ENCODE peak calls at places on chromosomes 3 and 15, in seven cellular contexts. A, S, P, O, M, E and D are unnamed samples.

GRCh38 chr15:33068007-33068441 is 126.5 kb downstream of the FMN1 start:
- DNase-seq in A (no peak), O (no peak), P (no peak), S (peak; percentile 24), E (no peak), M (no peak), D (no peak)

GRCh38 chr3:127667119-127667681 is 5.6 kb upstream of the ABTB1 start:
- DNase-seq in E (no peak), M (no peak), O (no peak), A (peak; percentile 88), S (no peak), P (no peak), D (no peak)

GRCh38 chr15:31434418-31435255 is 108.0 kb downstream of the KLF13 start:
- DNase-seq in M (peak; percentile 76), P (no peak), E (no peak), S (peak; percentile 92), A (no peak), O (peak; percentile 92), D (peak; percentile 64)

GRCh38 chr3:186509423-186509822 is 34.8 kb downstream of the CRYGS start:
- DNase-seq in P (no peak), O (no peak), E (no peak), M (no peak), A (no peak), S (no peak), D (no peak)

GRCh38 chr3:98826126-98826525 is 63.0 kb downstream of the ST3GAL6 start:
- DNase-seq in S (no peak), O (no peak), M (no peak), E (no peak), A (no peak), P (no peak), D (no peak)

GRCh38 chr3:8255771-8256170 is 245.9 kb upstream of the LMCD1 start:
- DNase-seq in E (no peak), M (no peak), P (no peak), O (no peak), S (no peak), A (no peak), D (no peak)

GRCh38 chr15:89364741-89365450 is 30.3 kb upstream of the POLG start:
- DNase-seq in S (no peak), M (no peak), A (peak; percentile 75), O (no peak), P (no peak), E (no peak), D (no peak)

GRCh38 chr3:79253704-79254103 is 514.1 kb downstream of the ROBO1 start:
- DNase-seq in A (no peak), E (no peak), M (no peak), P (no peak), S (no peak), O (no peak), D (no peak)

GRCh38 chr3:50444213-50444612 is 59.2 kb downstream of the CACNA2D2 start:
- DNase-seq in A (no peak), M (no peak), P (no peak), E (no peak), S (no peak), O (peak; percentile 3), D (no peak)

GRCh38 chr3:108053025-108053424 is 37.8 kb downstream of the CD47 start:
- DNase-seq in S (no peak), P (peak; percentile 12), E (no peak), O (no peak), A (no peak), M (no peak), D (no peak)

GRCh38 chr15:31511707-31512310 is 185.2 kb downstream of the KLF13 start:
- DNase-seq in P (no peak), E (no peak), A (no peak), O (no peak), S (peak; percentile 76), M (peak; percentile 43), D (peak; percentile 33)

GRCh38 chr3:46676601-46677071 is 16.8 kb downstream of the ALS2CL start:
- DNase-seq in A (no peak), E (no peak), P (no peak), O (no peak), S (no peak), M (no peak), D (no peak)

GRCh38 chr3:124826703-124827102 is 60.5 kb downstream of the ITGB5 start:
- DNase-seq in A (no peak), E (peak; percentile 76), S (no peak), P (no peak), O (peak; percentile 69), M (no peak), D (peak; percentile 74)

GRCh38 chr15:25175033-25175788 is 220.4 kb downstream of the SNRPN start:
- DNase-seq in P (no peak), A (no peak), E (no peak), M (no peak), S (no peak), O (no peak), D (no peak)

GRCh38 chr3:98986073-98986472 is 84.6 kb upstream of the DCBLD2 start:
- DNase-seq in M (no peak), P (no peak), S (no peak), O (peak; percentile 80), E (no peak), A (no peak), D (peak; percentile 92)

GRCh38 chr3:190225186-190225692 is 97.0 kb downstream of the CLDN1 start:
- DNase-seq in A (peak; percentile 12), S (no peak), M (no peak), P (peak; percentile 19), O (peak; percentile 48), E (peak; percentile 66), D (peak; percentile 58)

GRCh38 chr15:101324513-101325177 is 29.6 kb upstream of the SNRPA1 start:
- DNase-seq in S (no peak), E (no peak), M (no peak), O (no peak), P (no peak), A (no peak), D (no peak)

GRCh38 chr15:85614059-85614458 is 180.7 kb downstream of the KLHL25 start:
- DNase-seq in S (no peak), E (peak; percentile 28), M (no peak), O (no peak), P (no peak), A (no peak), D (peak; percentile 56)

GRCh38 chr15:73295630-73296286 is 73.0 kb downstream of the HCN4 start:
- DNase-seq in S (no peak), O (peak; percentile 37), A (no peak), E (no peak), M (no peak), P (no peak), D (no peak)

GRCh38 chr3:53590606-53591005 is 96.2 kb downstream of the CACNA1D start:
- DNase-seq in P (no peak), M (no peak), A (no peak), E (no peak), O (no peak), S (no peak), D (no peak)

GRCh38 chr3:114856867-114857266 is 290.2 kb downstream of the ZBTB20 start:
- DNase-seq in M (no peak), O (no peak), S (no peak), A (no peak), E (no peak), P (no peak), D (no peak)

GRCh38 chr3:57228734-57229505 is 1.4 kb downstream of the APPL1 start:
- DNase-seq in M (no peak), P (no peak), S (no peak), A (peak; percentile 9), O (peak; percentile 60), E (peak; percentile 8), D (peak; percentile 41)